ENCODE peak calls at places on chromosomes 12 and 14, in nine cellular contexts. G is cardiac fibroblast, M is fibroblast of the aortic adventitia, J is mammary epithelial cell, W is BE2C, X is mesothelial cell of epicardium, P is Caco-2, Q is endothelial cell, Z is GM23338. V is an unnamed sample.

GRCh38 chr12:122145505-122146330 is 28.3 kb downstream of the IL31 start:
- DNase-seq in G (no peak), M (no peak), J (no peak), W (no peak), X (no peak), P (no peak), Q (no peak), Z (no peak), V (no peak)

GRCh38 chr14:59905193-59905592 is 14.8 kb upstream of the LRRC9 start:
- DNase-seq in G (peak), M (peak), J (no peak), W (no peak), X (no peak), P (no peak), Q (no peak), Z (no peak), V (no peak)

GRCh38 chr12:14399871-14400270 is 34.4 kb downstream of the ATF7IP start:
- DNase-seq in G (peak), M (no peak), J (peak), W (no peak), X (no peak), P (no peak), Q (no peak), Z (no peak), V (no peak)

GRCh38 chr12:98939350-98939749 is 294.3 kb downstream of the APAF1 start:
- DNase-seq in G (peak), M (peak), J (peak), W (no peak), X (no peak), P (no peak), Q (peak), Z (peak), V (no peak)

GRCh38 chr14:90568405-90568804 is 171.6 kb downstream of the CALM1 start:
- DNase-seq in G (no peak), M (no peak), J (no peak), W (no peak), X (no peak), P (no peak), Q (no peak), Z (no peak), V (no peak)

GRCh38 chr12:14185441-14186192 is 179.9 kb upstream of the ATF7IP start:
- DNase-seq in G (peak), M (peak), J (peak), W (peak), X (no peak), P (peak), Q (peak), Z (peak), V (peak)

GRCh38 chr14:104375551-104376201 is 203.9 kb upstream of the C14orf180 start:
- DNase-seq in G (no peak), M (no peak), J (no peak), W (no peak), X (no peak), P (no peak), Q (no peak), Z (no peak), V (no peak)

GRCh38 chr14:102831163-102831804 is 54.0 kb downstream of the TRAF3 start:
- DNase-seq in G (no peak), M (no peak), J (no peak), W (no peak), X (no peak), P (no peak), Q (no peak), Z (no peak), V (no peak)

GRCh38 chr14:31990183-31990862 is 86.8 kb upstream of the ARHGAP5 start:
- DNase-seq in G (no peak), M (no peak), J (no peak), W (no peak), X (no peak), P (no peak), Q (no peak), Z (no peak), V (no peak)

GRCh38 chr14:71713061-71713850 is 219.0 kb upstream of the RGS6 start:
- DNase-seq in G (peak), M (peak), J (peak), W (no peak), X (no peak), P (no peak), Q (no peak), Z (no peak), V (no peak)

GRCh38 chr14:58755026-58755929 is 117.5 kb downstream of the DACT1 start:
- DNase-seq in G (peak), M (peak), J (no peak), W (no peak), X (no peak), P (no peak), Q (no peak), Z (peak), V (no peak)

GRCh38 chr12:27970391-27970980 is 2.0 kb downstream of the PTHLH start:
- DNase-seq in G (peak), M (peak), J (peak), W (peak), X (no peak), P (no peak), Q (peak), Z (peak), V (peak)

GRCh38 chr12:69916541-69917270 is 91.7 kb downstream of the MYRFL start:
- DNase-seq in G (peak), M (peak), J (no peak), W (no peak), X (no peak), P (no peak), Q (no peak), Z (no peak), V (no peak)

GRCh38 chr14:45377201-45377600 is 124.2 kb upstream of the MIS18BP1 start:
- DNase-seq in G (no peak), M (no peak), J (no peak), W (no peak), X (no peak), P (no peak), Q (no peak), Z (no peak), V (no peak)

GRCh38 chr12:124510301-124510970 is 57.0 kb downstream of the NCOR2 start:
- DNase-seq in G (peak), M (no peak), J (no peak), W (no peak), X (no peak), P (no peak), Q (no peak), Z (peak), V (no peak)

GRCh38 chr12:42475055-42475454 is 114.5 kb downstream of the PRICKLE1 start:
- DNase-seq in G (no peak), M (no peak), J (peak), W (no peak), X (no peak), P (no peak), Q (no peak), Z (no peak), V (no peak)

GRCh38 chr12:104011265-104011664 is 38.7 kb downstream of the GLT8D2 start:
- DNase-seq in G (peak), M (peak), J (peak), W (no peak), X (no peak), P (no peak), Q (no peak), Z (no peak), V (no peak)

DNA sequence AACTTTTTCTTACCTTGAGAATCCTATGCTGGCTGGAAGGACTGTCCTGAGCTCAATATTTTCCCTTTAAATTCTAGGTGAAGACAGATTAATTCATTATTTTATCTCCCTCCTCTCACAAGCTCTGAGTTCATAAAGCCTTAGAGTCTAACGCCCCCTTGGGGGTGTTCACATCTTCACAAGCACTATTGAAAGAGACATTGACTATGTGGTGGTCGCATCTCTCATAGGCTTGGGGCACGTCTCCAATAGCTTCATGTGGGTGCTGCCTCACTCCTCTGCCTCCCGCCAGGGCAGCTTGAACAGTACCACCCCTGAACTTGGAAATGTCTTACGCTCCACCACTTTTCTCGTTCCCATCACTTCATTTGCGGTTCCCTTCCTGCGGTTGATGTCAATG is 106.2 kb downstream of the UNC79 start:
- DNase-seq in G (peak), M (peak), J (peak), W (peak), X (no peak), P (no peak), Q (peak), Z (peak), V (no peak)
- TF ChIP-seq CTCF in G (no peak), M (no peak), J (no peak), W (peak), X (no peak), P (no peak), Q (no peak), Z (peak), V (no peak)

GRCh38 chr12:13000935-13001724 is 1.1 kb upstream of the HEBP1 start:
- DNase-seq in G (peak), M (peak), J (peak), W (peak), X (peak), P (peak), Q (peak), Z (peak), V (peak)

GRCh38 chr12:12999276-12999958 is 648 bp downstream of the HEBP1 start:
- DNase-seq in G (peak), M (peak), J (peak), W (no peak), X (peak), P (no peak), Q (peak), Z (peak), V (peak)

GRCh38 chr12:12999959-13000615 is at the start of gene HEBP1:
- DNase-seq in G (peak), M (peak), J (peak), W (peak), X (peak), P (peak), Q (peak), Z (peak), V (peak)

GRCh38 chr12:13001725-13002040 is 1.6 kb upstream of the HEBP1 start:
- DNase-seq in G (no peak), M (no peak), J (no peak), W (no peak), X (no peak), P (no peak), Q (no peak), Z (no peak), V (no peak)

GRCh38 chr12:13000616-13000934 is 510 bp upstream of the HEBP1 start:
- DNase-seq in G (no peak), M (peak), J (no peak), W (no peak), X (no peak), P (peak), Q (no peak), Z (peak), V (no peak)
- TF ChIP-seq CTCF in G (no peak), M (no peak), J (no peak), W (no peak), X (no peak), P (no peak), Q (no peak), Z (no peak), V (no peak)

GRCh38 chr14:84006643-84007137 is 1523.3 kb upstream of the FLRT2 start:
- DNase-seq in G (no peak), M (no peak), J (no peak), W (no peak), X (no peak), P (no peak), Q (peak), Z (peak), V (no peak)
- TF ChIP-seq CTCF in G (no peak), M (no peak), J (no peak), W (peak), X (no peak), P (no peak), Q (no peak), Z (peak), V (no peak)

DNA sequence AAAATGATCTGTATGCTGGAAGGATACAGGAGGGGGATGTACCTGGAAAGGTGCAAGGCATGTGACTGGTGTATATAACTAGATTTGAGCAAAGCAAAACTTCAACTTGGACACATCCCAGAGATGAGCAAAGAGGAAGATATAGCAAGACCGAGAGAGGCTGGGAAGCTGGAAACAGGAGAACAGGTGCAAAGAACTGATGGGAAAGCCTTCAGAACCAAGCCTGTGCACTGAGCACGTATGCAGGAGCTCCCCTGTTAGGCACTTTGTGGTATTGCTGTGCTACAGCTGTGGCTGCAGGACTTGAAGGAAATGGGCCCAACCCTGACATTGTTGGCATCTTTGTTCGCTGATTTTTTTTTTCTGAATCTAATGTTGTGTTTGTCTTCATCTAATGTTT is 120.7 kb upstream of the PWP1 start:
- DNase-seq in G (peak), M (peak), J (peak), W (peak), X (no peak), P (no peak), Q (peak), Z (peak), V (no peak)
- TF ChIP-seq CTCF in G (peak), M (peak), J (peak), W (peak), X (no peak), P (no peak), Q (no peak), Z (peak), V (no peak)

V was measured in glutamatergic neuron.